ENCODE peak calls at places on chromosomes 11 and 22, in six cellular contexts. V, F, U, Q, I and K are unnamed samples.
A peak's percentile ranks its signal among the peaks of the same experiment; 100 is the strongest.

GRCh38 chr22:47092896-47093311 is 330.5 kb downstream of the TBC1D22A start:
- DNase-seq in Q (no peak), I (no peak), F (peak; percentile 24), V (no peak), U (no peak), K (no peak)

GRCh38 chr11:128095459-128096096 is 491.8 kb downstream of the ETS1 start:
- DNase-seq in I (peak; percentile 34), F (peak; percentile 24), U (no peak), Q (no peak), V (no peak), K (no peak)

GRCh38 chr11:91859666-91860065 is 365.0 kb upstream of the FAT3 start:
- DNase-seq in V (no peak), F (no peak), I (peak; percentile 25), U (no peak), Q (no peak), K (no peak)

GRCh38 chr11:69391192-69392103 is 90.0 kb upstream of the LINC01488 start:
- DNase-seq in F (no peak), Q (no peak), U (no peak), I (no peak), V (no peak), K (no peak)

GRCh38 chr11:124919836-124920755 is 1.0 kb downstream of the HEPN1 start:
- DNase-seq in I (no peak), U (no peak), V (no peak), F (no peak), Q (no peak), K (no peak)

GRCh38 chr11:128776088-128776433 is 82.2 kb downstream of the FLI1 start:
- DNase-seq in V (no peak), Q (no peak), I (no peak), F (no peak), U (peak; percentile 43), K (no peak)

GRCh38 chr11:116607027-116607426 is 165.8 kb downstream of the BUD13 start:
- DNase-seq in I (no peak), F (no peak), Q (no peak), V (no peak), U (no peak), K (no peak)

GRCh38 chr11:58562375-58562800 is 13.3 kb downstream of the LPXN start:
- DNase-seq in F (no peak), V (no peak), Q (no peak), U (no peak), I (no peak), K (no peak)

GRCh38 chr22:29205598-29206371 is at the start of gene EMID1:
- DNase-seq in U (peak; percentile 42), V (no peak), F (no peak), Q (no peak), I (no peak), K (no peak)

GRCh38 chr22:36332623-36333331 is 55.0 kb downstream of the MYH9 start:
- DNase-seq in I (peak; percentile 82), Q (peak; percentile 40), V (no peak), F (no peak), U (peak; percentile 76), K (peak; percentile 59)

GRCh38 chr22:28885939-28886338 is 2.6 kb downstream of the ZNRF3 start:
- DNase-seq in U (no peak), F (no peak), V (no peak), Q (no peak), I (no peak), K (no peak)